ENCODE peak calls at places on chromosomes 5 and 9, in ten cellular contexts. One of them, this sample, is unnamed.

GRCh38 chr9:128552153-128552743 is at the start of gene SPTAN1:
- DNase-seq in stimulated activated CD8-positive, alpha-beta memory T cell treated with anti-CD3 and anti-CD28 coated beads, Interleukin-4, amount 100 ng/mL, for 4 hours: peak
- DNase-seq in effector CD8-positive, alpha-beta T cell: peak
- DNase-seq in foreskin keratinocyte: peak
- DNase-seq in GM23338: peak
- DNase-seq in GM23248: peak
- DNase-seq in mesothelial cell of epicardium: peak
- DNase-seq in GM13976: peak
- DNase-seq in fibroblast of the conjunctiva: peak
- DNase-seq in stimulated activated CD4-positive, alpha-beta T cell treated with anti-CD3 and anti-CD28 coated beads, Interleukin-12 subunit alpha, Interleukin-12 subunit beta, amount 100 ng/mL, for 4 hours: peak
- DNase-seq in this sample: peak

GRCh38 chr5:168696611-168697010 is 117.4 kb upstream of the PANK3 start:
- DNase-seq in GM23248: no peak
- DNase-seq in mesothelial cell of epicardium: no peak
- DNase-seq in effector CD8-positive, alpha-beta T cell: no peak
- DNase-seq in GM23338: no peak
- DNase-seq in fibroblast of the conjunctiva: no peak
- DNase-seq in foreskin keratinocyte: no peak
- DNase-seq in GM13976: no peak
- DNase-seq in stimulated activated CD8-positive, alpha-beta memory T cell treated with anti-CD3 and anti-CD28 coated beads, Interleukin-4, amount 100 ng/mL, for 4 hours: no peak
- DNase-seq in stimulated activated CD4-positive, alpha-beta T cell treated with anti-CD3 and anti-CD28 coated beads, Interleukin-12 subunit alpha, Interleukin-12 subunit beta, amount 100 ng/mL, for 4 hours: no peak
- DNase-seq in this sample: no peak

GRCh38 chr9:131954299-131954698 is 125.4 kb downstream of the MED27 start:
- DNase-seq in fibroblast of the conjunctiva: no peak
- DNase-seq in mesothelial cell of epicardium: no peak
- DNase-seq in effector CD8-positive, alpha-beta T cell: no peak
- DNase-seq in GM13976: no peak
- DNase-seq in GM23248: no peak
- DNase-seq in stimulated activated CD4-positive, alpha-beta T cell treated with anti-CD3 and anti-CD28 coated beads, Interleukin-12 subunit alpha, Interleukin-12 subunit beta, amount 100 ng/mL, for 4 hours: no peak
- DNase-seq in stimulated activated CD8-positive, alpha-beta memory T cell treated with anti-CD3 and anti-CD28 coated beads, Interleukin-4, amount 100 ng/mL, for 4 hours: no peak
- DNase-seq in GM23338: peak
- DNase-seq in foreskin keratinocyte: peak
- DNase-seq in this sample: no peak

GRCh38 chr5:137935694-137936093 is 46.4 kb downstream of the PKD2L2 start:
- DNase-seq in GM23248: no peak
- DNase-seq in GM23338: no peak
- DNase-seq in stimulated activated CD8-positive, alpha-beta memory T cell treated with anti-CD3 and anti-CD28 coated beads, Interleukin-4, amount 100 ng/mL, for 4 hours: no peak
- DNase-seq in effector CD8-positive, alpha-beta T cell: no peak
- DNase-seq in mesothelial cell of epicardium: no peak
- DNase-seq in stimulated activated CD4-positive, alpha-beta T cell treated with anti-CD3 and anti-CD28 coated beads, Interleukin-12 subunit alpha, Interleukin-12 subunit beta, amount 100 ng/mL, for 4 hours: no peak
- DNase-seq in foreskin keratinocyte: no peak
- DNase-seq in GM13976: no peak
- DNase-seq in fibroblast of the conjunctiva: no peak
- DNase-seq in this sample: no peak

GRCh38 chr5:64015824-64016223 is 53.6 kb upstream of the HTR1A start:
- DNase-seq in GM23338: peak
- DNase-seq in stimulated activated CD8-positive, alpha-beta memory T cell treated with anti-CD3 and anti-CD28 coated beads, Interleukin-4, amount 100 ng/mL, for 4 hours: no peak
- DNase-seq in effector CD8-positive, alpha-beta T cell: no peak
- DNase-seq in fibroblast of the conjunctiva: no peak
- DNase-seq in GM23248: no peak
- DNase-seq in stimulated activated CD4-positive, alpha-beta T cell treated with anti-CD3 and anti-CD28 coated beads, Interleukin-12 subunit alpha, Interleukin-12 subunit beta, amount 100 ng/mL, for 4 hours: no peak
- DNase-seq in foreskin keratinocyte: no peak
- DNase-seq in mesothelial cell of epicardium: no peak
- DNase-seq in GM13976: no peak
- DNase-seq in this sample: no peak

GRCh38 chr5:11494340-11494739 is 409.9 kb downstream of the CTNND2 start:
- DNase-seq in GM23248: peak
- DNase-seq in foreskin keratinocyte: no peak
- DNase-seq in stimulated activated CD8-positive, alpha-beta memory T cell treated with anti-CD3 and anti-CD28 coated beads, Interleukin-4, amount 100 ng/mL, for 4 hours: no peak
- DNase-seq in mesothelial cell of epicardium: no peak
- DNase-seq in stimulated activated CD4-positive, alpha-beta T cell treated with anti-CD3 and anti-CD28 coated beads, Interleukin-12 subunit alpha, Interleukin-12 subunit beta, amount 100 ng/mL, for 4 hours: no peak
- DNase-seq in effector CD8-positive, alpha-beta T cell: no peak
- DNase-seq in GM23338: no peak
- DNase-seq in fibroblast of the conjunctiva: no peak
- DNase-seq in GM13976: no peak
- DNase-seq in this sample: no peak

GRCh38 chr9:14532716-14533115 is 160.5 kb downstream of the ZDHHC21 start:
- DNase-seq in fibroblast of the conjunctiva: no peak
- DNase-seq in GM13976: no peak
- DNase-seq in GM23338: no peak
- DNase-seq in foreskin keratinocyte: peak
- DNase-seq in effector CD8-positive, alpha-beta T cell: no peak
- DNase-seq in GM23248: peak
- DNase-seq in stimulated activated CD4-positive, alpha-beta T cell treated with anti-CD3 and anti-CD28 coated beads, Interleukin-12 subunit alpha, Interleukin-12 subunit beta, amount 100 ng/mL, for 4 hours: no peak
- DNase-seq in stimulated activated CD8-positive, alpha-beta memory T cell treated with anti-CD3 and anti-CD28 coated beads, Interleukin-4, amount 100 ng/mL, for 4 hours: no peak
- DNase-seq in mesothelial cell of epicardium: no peak
- DNase-seq in this sample: no peak

GRCh38 chr9:124309665-124310064 is 51.9 kb downstream of the NEK6 start:
- DNase-seq in stimulated activated CD4-positive, alpha-beta T cell treated with anti-CD3 and anti-CD28 coated beads, Interleukin-12 subunit alpha, Interleukin-12 subunit beta, amount 100 ng/mL, for 4 hours: no peak
- DNase-seq in fibroblast of the conjunctiva: peak
- DNase-seq in GM23338: peak
- DNase-seq in stimulated activated CD8-positive, alpha-beta memory T cell treated with anti-CD3 and anti-CD28 coated beads, Interleukin-4, amount 100 ng/mL, for 4 hours: no peak
- DNase-seq in foreskin keratinocyte: peak
- DNase-seq in GM13976: no peak
- DNase-seq in mesothelial cell of epicardium: no peak
- DNase-seq in effector CD8-positive, alpha-beta T cell: no peak
- DNase-seq in GM23248: peak
- DNase-seq in this sample: no peak

GRCh38 chr9:14221558-14221957 is 92.4 kb downstream of the NFIB start:
- DNase-seq in stimulated activated CD4-positive, alpha-beta T cell treated with anti-CD3 and anti-CD28 coated beads, Interleukin-12 subunit alpha, Interleukin-12 subunit beta, amount 100 ng/mL, for 4 hours: no peak
- DNase-seq in foreskin keratinocyte: peak
- DNase-seq in GM13976: no peak
- DNase-seq in mesothelial cell of epicardium: no peak
- DNase-seq in fibroblast of the conjunctiva: peak
- DNase-seq in GM23248: peak
- DNase-seq in effector CD8-positive, alpha-beta T cell: no peak
- DNase-seq in stimulated activated CD8-positive, alpha-beta memory T cell treated with anti-CD3 and anti-CD28 coated beads, Interleukin-4, amount 100 ng/mL, for 4 hours: no peak
- DNase-seq in GM23338: no peak
- DNase-seq in this sample: no peak

GRCh38 chr9:137077758-137078693 is 709 bp downstream of the UAP1L1 start:
- DNase-seq in effector CD8-positive, alpha-beta T cell: peak
- DNase-seq in GM23248: peak
- DNase-seq in foreskin keratinocyte: no peak
- DNase-seq in stimulated activated CD4-positive, alpha-beta T cell treated with anti-CD3 and anti-CD28 coated beads, Interleukin-12 subunit alpha, Interleukin-12 subunit beta, amount 100 ng/mL, for 4 hours: peak
- DNase-seq in stimulated activated CD8-positive, alpha-beta memory T cell treated with anti-CD3 and anti-CD28 coated beads, Interleukin-4, amount 100 ng/mL, for 4 hours: no peak
- DNase-seq in GM23338: no peak
- DNase-seq in fibroblast of the conjunctiva: no peak
- DNase-seq in mesothelial cell of epicardium: no peak
- DNase-seq in GM13976: peak
- DNase-seq in this sample: no peak

GRCh38 chr5:54753034-54753433 is 232.4 kb downstream of the ESM1 start:
- DNase-seq in fibroblast of the conjunctiva: no peak
- DNase-seq in GM23248: peak
- DNase-seq in effector CD8-positive, alpha-beta T cell: no peak
- DNase-seq in GM23338: no peak
- DNase-seq in mesothelial cell of epicardium: no peak
- DNase-seq in GM13976: peak
- DNase-seq in foreskin keratinocyte: peak
- DNase-seq in stimulated activated CD4-positive, alpha-beta T cell treated with anti-CD3 and anti-CD28 coated beads, Interleukin-12 subunit alpha, Interleukin-12 subunit beta, amount 100 ng/mL, for 4 hours: no peak
- DNase-seq in stimulated activated CD8-positive, alpha-beta memory T cell treated with anti-CD3 and anti-CD28 coated beads, Interleukin-4, amount 100 ng/mL, for 4 hours: no peak
- DNase-seq in this sample: no peak

GRCh38 chr9:136899196-136899595 is 12.9 kb downstream of the TRAF2 start:
- DNase-seq in GM23338: no peak
- DNase-seq in foreskin keratinocyte: peak
- DNase-seq in fibroblast of the conjunctiva: no peak
- DNase-seq in effector CD8-positive, alpha-beta T cell: no peak
- DNase-seq in mesothelial cell of epicardium: no peak
- DNase-seq in stimulated activated CD8-positive, alpha-beta memory T cell treated with anti-CD3 and anti-CD28 coated beads, Interleukin-4, amount 100 ng/mL, for 4 hours: no peak
- DNase-seq in stimulated activated CD4-positive, alpha-beta T cell treated with anti-CD3 and anti-CD28 coated beads, Interleukin-12 subunit alpha, Interleukin-12 subunit beta, amount 100 ng/mL, for 4 hours: no peak
- DNase-seq in GM23248: no peak
- DNase-seq in GM13976: peak
- DNase-seq in this sample: no peak

GRCh38 chr9:132078369-132079356 is 1.0 kb downstream of the MED27 start:
- DNase-seq in GM23338: no peak
- DNase-seq in foreskin keratinocyte: no peak
- DNase-seq in GM13976: peak
- DNase-seq in stimulated activated CD4-positive, alpha-beta T cell treated with anti-CD3 and anti-CD28 coated beads, Interleukin-12 subunit alpha, Interleukin-12 subunit beta, amount 100 ng/mL, for 4 hours: no peak
- DNase-seq in fibroblast of the conjunctiva: peak
- DNase-seq in effector CD8-positive, alpha-beta T cell: no peak
- DNase-seq in mesothelial cell of epicardium: peak
- DNase-seq in stimulated activated CD8-positive, alpha-beta memory T cell treated with anti-CD3 and anti-CD28 coated beads, Interleukin-4, amount 100 ng/mL, for 4 hours: peak
- DNase-seq in GM23248: peak
- DNase-seq in this sample: no peak

GRCh38 chr9:81898851-81899250 is 29.4 kb upstream of the SPATA31D4 start:
- DNase-seq in GM23338: no peak
- DNase-seq in stimulated activated CD4-positive, alpha-beta T cell treated with anti-CD3 and anti-CD28 coated beads, Interleukin-12 subunit alpha, Interleukin-12 subunit beta, amount 100 ng/mL, for 4 hours: no peak
- DNase-seq in fibroblast of the conjunctiva: no peak
- DNase-seq in foreskin keratinocyte: no peak
- DNase-seq in effector CD8-positive, alpha-beta T cell: no peak
- DNase-seq in mesothelial cell of epicardium: no peak
- DNase-seq in GM23248: no peak
- DNase-seq in GM13976: no peak
- DNase-seq in stimulated activated CD8-positive, alpha-beta memory T cell treated with anti-CD3 and anti-CD28 coated beads, Interleukin-4, amount 100 ng/mL, for 4 hours: no peak
- DNase-seq in this sample: no peak

GRCh38 chr5:160743027-160743426 is 109.0 kb downstream of the ATP10B start:
- DNase-seq in GM23338: no peak
- DNase-seq in fibroblast of the conjunctiva: no peak
- DNase-seq in mesothelial cell of epicardium: no peak
- DNase-seq in stimulated activated CD4-positive, alpha-beta T cell treated with anti-CD3 and anti-CD28 coated beads, Interleukin-12 subunit alpha, Interleukin-12 subunit beta, amount 100 ng/mL, for 4 hours: no peak
- DNase-seq in GM23248: no peak
- DNase-seq in foreskin keratinocyte: no peak
- DNase-seq in GM13976: no peak
- DNase-seq in stimulated activated CD8-positive, alpha-beta memory T cell treated with anti-CD3 and anti-CD28 coated beads, Interleukin-4, amount 100 ng/mL, for 4 hours: no peak
- DNase-seq in effector CD8-positive, alpha-beta T cell: no peak
- DNase-seq in this sample: no peak

GRCh38 chr9:124475158-124475867 is 25.1 kb downstream of the ADGRD2 start:
- DNase-seq in mesothelial cell of epicardium: no peak
- DNase-seq in foreskin keratinocyte: no peak
- DNase-seq in GM23248: no peak
- DNase-seq in stimulated activated CD4-positive, alpha-beta T cell treated with anti-CD3 and anti-CD28 coated beads, Interleukin-12 subunit alpha, Interleukin-12 subunit beta, amount 100 ng/mL, for 4 hours: no peak
- DNase-seq in effector CD8-positive, alpha-beta T cell: no peak
- DNase-seq in GM23338: peak
- DNase-seq in GM13976: no peak
- DNase-seq in fibroblast of the conjunctiva: no peak
- DNase-seq in stimulated activated CD8-positive, alpha-beta memory T cell treated with anti-CD3 and anti-CD28 coated beads, Interleukin-4, amount 100 ng/mL, for 4 hours: no peak
- DNase-seq in this sample: no peak

GRCh38 chr9:136310273-136311030 is 6.6 kb upstream of the CCDC187 start:
- DNase-seq in foreskin keratinocyte: no peak
- DNase-seq in stimulated activated CD8-positive, alpha-beta memory T cell treated with anti-CD3 and anti-CD28 coated beads, Interleukin-4, amount 100 ng/mL, for 4 hours: no peak
- DNase-seq in stimulated activated CD4-positive, alpha-beta T cell treated with anti-CD3 and anti-CD28 coated beads, Interleukin-12 subunit alpha, Interleukin-12 subunit beta, amount 100 ng/mL, for 4 hours: no peak
- DNase-seq in fibroblast of the conjunctiva: no peak
- DNase-seq in GM13976: no peak
- DNase-seq in GM23248: no peak
- DNase-seq in mesothelial cell of epicardium: no peak
- DNase-seq in GM23338: no peak
- DNase-seq in effector CD8-positive, alpha-beta T cell: no peak
- DNase-seq in this sample: no peak

GRCh38 chr5:68565427-68565826 is 349.9 kb downstream of the PIK3R1 start:
- DNase-seq in effector CD8-positive, alpha-beta T cell: no peak
- DNase-seq in fibroblast of the conjunctiva: no peak
- DNase-seq in stimulated activated CD8-positive, alpha-beta memory T cell treated with anti-CD3 and anti-CD28 coated beads, Interleukin-4, amount 100 ng/mL, for 4 hours: no peak
- DNase-seq in stimulated activated CD4-positive, alpha-beta T cell treated with anti-CD3 and anti-CD28 coated beads, Interleukin-12 subunit alpha, Interleukin-12 subunit beta, amount 100 ng/mL, for 4 hours: no peak
- DNase-seq in GM23338: no peak
- DNase-seq in GM23248: no peak
- DNase-seq in GM13976: no peak
- DNase-seq in mesothelial cell of epicardium: no peak
- DNase-seq in foreskin keratinocyte: no peak
- DNase-seq in this sample: no peak

GRCh38 chr9:79287881-79288280 is 283.9 kb upstream of the TLE4 start:
- DNase-seq in foreskin keratinocyte: no peak
- DNase-seq in mesothelial cell of epicardium: no peak
- DNase-seq in effector CD8-positive, alpha-beta T cell: no peak
- DNase-seq in fibroblast of the conjunctiva: no peak
- DNase-seq in GM23338: no peak
- DNase-seq in GM23248: peak
- DNase-seq in stimulated activated CD4-positive, alpha-beta T cell treated with anti-CD3 and anti-CD28 coated beads, Interleukin-12 subunit alpha, Interleukin-12 subunit beta, amount 100 ng/mL, for 4 hours: no peak
- DNase-seq in GM13976: no peak
- DNase-seq in stimulated activated CD8-positive, alpha-beta memory T cell treated with anti-CD3 and anti-CD28 coated beads, Interleukin-4, amount 100 ng/mL, for 4 hours: no peak
- DNase-seq in this sample: no peak

GRCh38 chr5:148374693-148375360 is 8.9 kb upstream of the FBXO38 start:
- DNase-seq in stimulated activated CD8-positive, alpha-beta memory T cell treated with anti-CD3 and anti-CD28 coated beads, Interleukin-4, amount 100 ng/mL, for 4 hours: no peak
- DNase-seq in GM23248: peak
- DNase-seq in mesothelial cell of epicardium: peak
- DNase-seq in foreskin keratinocyte: peak
- DNase-seq in effector CD8-positive, alpha-beta T cell: no peak
- DNase-seq in GM13976: no peak
- DNase-seq in GM23338: peak
- DNase-seq in fibroblast of the conjunctiva: peak
- DNase-seq in stimulated activated CD4-positive, alpha-beta T cell treated with anti-CD3 and anti-CD28 coated beads, Interleukin-12 subunit alpha, Interleukin-12 subunit beta, amount 100 ng/mL, for 4 hours: no peak
- DNase-seq in this sample: no peak

GRCh38 chr9:93599571-93600403 is 23.4 kb downstream of the PHF2 start:
- DNase-seq in GM23248: no peak
- DNase-seq in stimulated activated CD8-positive, alpha-beta memory T cell treated with anti-CD3 and anti-CD28 coated beads, Interleukin-4, amount 100 ng/mL, for 4 hours: no peak
- DNase-seq in stimulated activated CD4-positive, alpha-beta T cell treated with anti-CD3 and anti-CD28 coated beads, Interleukin-12 subunit alpha, Interleukin-12 subunit beta, amount 100 ng/mL, for 4 hours: no peak
- DNase-seq in effector CD8-positive, alpha-beta T cell: no peak
- DNase-seq in mesothelial cell of epicardium: peak
- DNase-seq in GM23338: peak
- DNase-seq in GM13976: no peak
- DNase-seq in fibroblast of the conjunctiva: no peak
- DNase-seq in foreskin keratinocyte: no peak
- DNase-seq in this sample: no peak

GRCh38 chr5:149358294-149358651 is 427 bp downstream of the PCYOX1L start:
- DNase-seq in GM13976: no peak
- DNase-seq in foreskin keratinocyte: no peak
- DNase-seq in GM23338: peak
- DNase-seq in stimulated activated CD8-positive, alpha-beta memory T cell treated with anti-CD3 and anti-CD28 coated beads, Interleukin-4, amount 100 ng/mL, for 4 hours: no peak
- DNase-seq in effector CD8-positive, alpha-beta T cell: no peak
- DNase-seq in GM23248: peak
- DNase-seq in mesothelial cell of epicardium: no peak
- DNase-seq in fibroblast of the conjunctiva: no peak
- DNase-seq in stimulated activated CD4-positive, alpha-beta T cell treated with anti-CD3 and anti-CD28 coated beads, Interleukin-12 subunit alpha, Interleukin-12 subunit beta, amount 100 ng/mL, for 4 hours: no peak
- DNase-seq in this sample: no peak

GRCh38 chr9:136295537-136296433 is 8.1 kb downstream of the CCDC187 start:
- DNase-seq in fibroblast of the conjunctiva: no peak
- DNase-seq in foreskin keratinocyte: no peak
- DNase-seq in stimulated activated CD8-positive, alpha-beta memory T cell treated with anti-CD3 and anti-CD28 coated beads, Interleukin-4, amount 100 ng/mL, for 4 hours: no peak
- DNase-seq in GM23248: no peak
- DNase-seq in mesothelial cell of epicardium: no peak
- DNase-seq in GM13976: no peak
- DNase-seq in stimulated activated CD4-positive, alpha-beta T cell treated with anti-CD3 and anti-CD28 coated beads, Interleukin-12 subunit alpha, Interleukin-12 subunit beta, amount 100 ng/mL, for 4 hours: no peak
- DNase-seq in GM23338: no peak
- DNase-seq in effector CD8-positive, alpha-beta T cell: no peak
- DNase-seq in this sample: no peak

GRCh38 chr5:61933787-61934626 is 372.0 kb upstream of the KIF2A start:
- DNase-seq in GM23338: peak
- DNase-seq in effector CD8-positive, alpha-beta T cell: no peak
- DNase-seq in GM13976: peak
- DNase-seq in fibroblast of the conjunctiva: peak
- DNase-seq in stimulated activated CD4-positive, alpha-beta T cell treated with anti-CD3 and anti-CD28 coated beads, Interleukin-12 subunit alpha, Interleukin-12 subunit beta, amount 100 ng/mL, for 4 hours: no peak
- DNase-seq in mesothelial cell of epicardium: peak
- DNase-seq in foreskin keratinocyte: peak
- DNase-seq in stimulated activated CD8-positive, alpha-beta memory T cell treated with anti-CD3 and anti-CD28 coated beads, Interleukin-4, amount 100 ng/mL, for 4 hours: no peak
- DNase-seq in GM23248: peak
- DNase-seq in this sample: peak

GRCh38 chr5:161093105-161093504 is 241.1 kb upstream of the ATP10B start:
- DNase-seq in stimulated activated CD8-positive, alpha-beta memory T cell treated with anti-CD3 and anti-CD28 coated beads, Interleukin-4, amount 100 ng/mL, for 4 hours: no peak
- DNase-seq in fibroblast of the conjunctiva: no peak
- DNase-seq in GM13976: no peak
- DNase-seq in GM23338: no peak
- DNase-seq in mesothelial cell of epicardium: no peak
- DNase-seq in foreskin keratinocyte: no peak
- DNase-seq in GM23248: peak
- DNase-seq in effector CD8-positive, alpha-beta T cell: no peak
- DNase-seq in stimulated activated CD4-positive, alpha-beta T cell treated with anti-CD3 and anti-CD28 coated beads, Interleukin-12 subunit alpha, Interleukin-12 subunit beta, amount 100 ng/mL, for 4 hours: no peak
- DNase-seq in this sample: no peak

GRCh38 chr9:101309139-101309538 is 75.7 kb downstream of the BAAT start:
- DNase-seq in GM13976: no peak
- DNase-seq in foreskin keratinocyte: no peak
- DNase-seq in stimulated activated CD8-positive, alpha-beta memory T cell treated with anti-CD3 and anti-CD28 coated beads, Interleukin-4, amount 100 ng/mL, for 4 hours: no peak
- DNase-seq in mesothelial cell of epicardium: no peak
- DNase-seq in GM23338: no peak
- DNase-seq in GM23248: no peak
- DNase-seq in effector CD8-positive, alpha-beta T cell: no peak
- DNase-seq in fibroblast of the conjunctiva: no peak
- DNase-seq in stimulated activated CD4-positive, alpha-beta T cell treated with anti-CD3 and anti-CD28 coated beads, Interleukin-12 subunit alpha, Interleukin-12 subunit beta, amount 100 ng/mL, for 4 hours: no peak
- DNase-seq in this sample: no peak

GRCh38 chr9:70020217-70020616 is 23.4 kb upstream of the MAMDC2 start:
- DNase-seq in GM23338: peak
- DNase-seq in stimulated activated CD4-positive, alpha-beta T cell treated with anti-CD3 and anti-CD28 coated beads, Interleukin-12 subunit alpha, Interleukin-12 subunit beta, amount 100 ng/mL, for 4 hours: no peak
- DNase-seq in GM23248: no peak
- DNase-seq in GM13976: no peak
- DNase-seq in foreskin keratinocyte: peak
- DNase-seq in mesothelial cell of epicardium: no peak
- DNase-seq in fibroblast of the conjunctiva: no peak
- DNase-seq in stimulated activated CD8-positive, alpha-beta memory T cell treated with anti-CD3 and anti-CD28 coated beads, Interleukin-4, amount 100 ng/mL, for 4 hours: no peak
- DNase-seq in effector CD8-positive, alpha-beta T cell: no peak
- DNase-seq in this sample: no peak

GRCh38 chr9:116859763-116860162 is 172.7 kb downstream of the TRIM32 start:
- DNase-seq in stimulated activated CD8-positive, alpha-beta memory T cell treated with anti-CD3 and anti-CD28 coated beads, Interleukin-4, amount 100 ng/mL, for 4 hours: no peak
- DNase-seq in GM13976: no peak
- DNase-seq in effector CD8-positive, alpha-beta T cell: no peak
- DNase-seq in stimulated activated CD4-positive, alpha-beta T cell treated with anti-CD3 and anti-CD28 coated beads, Interleukin-12 subunit alpha, Interleukin-12 subunit beta, amount 100 ng/mL, for 4 hours: no peak
- DNase-seq in mesothelial cell of epicardium: no peak
- DNase-seq in foreskin keratinocyte: peak
- DNase-seq in GM23248: no peak
- DNase-seq in GM23338: no peak
- DNase-seq in fibroblast of the conjunctiva: no peak
- DNase-seq in this sample: no peak

This sample was measured in frontal cortex.